ENCODE peak calls at places on chromosomes 7 and 10, in eight cellular contexts. One of them, this sample, is unnamed.

GRCh38 chr10:74255214-74255613 is 104.2 kb downstream of the ADK start:
- DNase-seq in GM12865: peak; percentile 18
- DNase-seq in Calu3: peak; percentile 10
- DNase-seq in Peyer's patch: no peak
- DNase-seq in heart right ventricle: no peak
- DNase-seq in tibial nerve: no peak
- DNase-seq in upper lobe of right lung: no peak
- DNase-seq in mesothelial cell of epicardium: no peak
- DNase-seq in this sample: no peak

GRCh38 chr10:83677795-83678194 is 461.5 kb upstream of the GHITM start:
- DNase-seq in Calu3: no peak
- DNase-seq in tibial nerve: no peak
- DNase-seq in upper lobe of right lung: no peak
- DNase-seq in mesothelial cell of epicardium: no peak
- DNase-seq in heart right ventricle: no peak
- DNase-seq in Peyer's patch: no peak
- DNase-seq in GM12865: peak; percentile 73
- DNase-seq in this sample: no peak

GRCh38 chr7:73905360-73905759 is 44.4 kb downstream of the TMEM270 start:
- DNase-seq in heart right ventricle: no peak
- DNase-seq in tibial nerve: no peak
- DNase-seq in Peyer's patch: no peak
- DNase-seq in upper lobe of right lung: peak; percentile 61
- DNase-seq in Calu3: no peak
- DNase-seq in mesothelial cell of epicardium: no peak
- DNase-seq in GM12865: no peak
- DNase-seq in this sample: no peak

GRCh38 chr7:41107938-41108448 is 594.9 kb downstream of the INHBA start:
- DNase-seq in tibial nerve: no peak
- DNase-seq in mesothelial cell of epicardium: no peak
- DNase-seq in Peyer's patch: no peak
- DNase-seq in Calu3: no peak
- DNase-seq in heart right ventricle: no peak
- DNase-seq in GM12865: peak; percentile 22
- DNase-seq in upper lobe of right lung: no peak
- DNase-seq in this sample: no peak

GRCh38 chr7:155234950-155235789 is 62.5 kb upstream of the INSIG1 start:
- DNase-seq in GM12865: no peak
- DNase-seq in mesothelial cell of epicardium: no peak
- DNase-seq in upper lobe of right lung: no peak
- DNase-seq in heart right ventricle: no peak
- DNase-seq in Peyer's patch: no peak
- DNase-seq in tibial nerve: no peak
- DNase-seq in Calu3: peak; percentile 59
- DNase-seq in this sample: no peak

GRCh38 chr10:44935201-44935960 is 24.2 kb upstream of the RASSF4 start:
- DNase-seq in mesothelial cell of epicardium: no peak
- DNase-seq in tibial nerve: peak; percentile 63
- DNase-seq in Peyer's patch: peak; percentile 15
- DNase-seq in upper lobe of right lung: no peak
- DNase-seq in Calu3: peak; percentile 50
- DNase-seq in GM12865: no peak
- DNase-seq in heart right ventricle: peak; percentile 70
- DNase-seq in this sample: no peak

GRCh38 chr10:48604408-48605263 is at the start of gene ARHGAP22:
- DNase-seq in upper lobe of right lung: peak; percentile 79
- DNase-seq in Peyer's patch: peak; percentile 40
- DNase-seq in tibial nerve: peak; percentile 32
- DNase-seq in mesothelial cell of epicardium: no peak
- DNase-seq in Calu3: peak; percentile 27
- DNase-seq in heart right ventricle: peak; percentile 42
- DNase-seq in GM12865: peak; percentile 31
- DNase-seq in this sample: peak; percentile 76

GRCh38 chr10:34141032-34141431 is 674.1 kb downstream of the PARD3 start:
- DNase-seq in mesothelial cell of epicardium: no peak
- DNase-seq in GM12865: no peak
- DNase-seq in upper lobe of right lung: no peak
- DNase-seq in tibial nerve: no peak
- DNase-seq in heart right ventricle: no peak
- DNase-seq in Peyer's patch: no peak
- DNase-seq in Calu3: no peak
- DNase-seq in this sample: no peak

GRCh38 chr10:119401671-119402395 is 140.7 kb downstream of the RGS10 start:
- DNase-seq in Calu3: no peak
- DNase-seq in Peyer's patch: no peak
- DNase-seq in tibial nerve: peak; percentile 82
- DNase-seq in heart right ventricle: peak; percentile 82
- DNase-seq in upper lobe of right lung: no peak
- DNase-seq in mesothelial cell of epicardium: no peak
- DNase-seq in GM12865: no peak
- DNase-seq in this sample: peak; percentile 84

GRCh38 chr10:72310241-72310633 is 36.5 kb downstream of the DDIT4 start:
- DNase-seq in Peyer's patch: no peak
- DNase-seq in Calu3: peak; percentile 50
- DNase-seq in heart right ventricle: no peak
- DNase-seq in upper lobe of right lung: no peak
- DNase-seq in GM12865: no peak
- DNase-seq in tibial nerve: no peak
- DNase-seq in mesothelial cell of epicardium: no peak
- DNase-seq in this sample: no peak

GRCh38 chr10:809671-810350 is 120.3 kb upstream of the DIP2C start:
- DNase-seq in heart right ventricle: peak; percentile 75
- DNase-seq in tibial nerve: no peak
- DNase-seq in Calu3: no peak
- DNase-seq in mesothelial cell of epicardium: no peak
- DNase-seq in Peyer's patch: no peak
- DNase-seq in upper lobe of right lung: no peak
- DNase-seq in GM12865: no peak
- DNase-seq in this sample: no peak

GRCh38 chr7:25009271-25009670 is 29.3 kb upstream of the OSBPL3 start:
- DNase-seq in Peyer's patch: no peak
- DNase-seq in Calu3: no peak
- DNase-seq in tibial nerve: no peak
- DNase-seq in upper lobe of right lung: no peak
- DNase-seq in mesothelial cell of epicardium: no peak
- DNase-seq in heart right ventricle: no peak
- DNase-seq in GM12865: no peak
- DNase-seq in this sample: no peak

GRCh38 chr10:62527019-62527827 is 153.1 kb downstream of the ZNF365 start:
- DNase-seq in Peyer's patch: peak; percentile 78
- DNase-seq in upper lobe of right lung: no peak
- DNase-seq in mesothelial cell of epicardium: no peak
- DNase-seq in tibial nerve: no peak
- DNase-seq in Calu3: no peak
- DNase-seq in GM12865: peak; percentile 89
- DNase-seq in heart right ventricle: no peak
- DNase-seq in this sample: no peak

GRCh38 chr10:131107970-131108369 is 203.6 kb downstream of the TCERG1L start:
- DNase-seq in GM12865: no peak
- DNase-seq in Calu3: no peak
- DNase-seq in Peyer's patch: no peak
- DNase-seq in upper lobe of right lung: no peak
- DNase-seq in heart right ventricle: no peak
- DNase-seq in mesothelial cell of epicardium: no peak
- DNase-seq in tibial nerve: no peak
- DNase-seq in this sample: no peak

GRCh38 chr10:128727114-128727513 is 600.9 kb upstream of the MKI67 start:
- DNase-seq in upper lobe of right lung: no peak
- DNase-seq in Peyer's patch: no peak
- DNase-seq in heart right ventricle: no peak
- DNase-seq in mesothelial cell of epicardium: no peak
- DNase-seq in Calu3: no peak
- DNase-seq in tibial nerve: no peak
- DNase-seq in GM12865: no peak
- DNase-seq in this sample: no peak

GRCh38 chr10:129705676-129706075 is 238.6 kb downstream of the MGMT start:
- DNase-seq in GM12865: no peak
- DNase-seq in Peyer's patch: no peak
- DNase-seq in heart right ventricle: no peak
- DNase-seq in mesothelial cell of epicardium: no peak
- DNase-seq in tibial nerve: no peak
- DNase-seq in Calu3: no peak
- DNase-seq in upper lobe of right lung: no peak
- DNase-seq in this sample: no peak

GRCh38 chr7:44638611-44639557 is 32.5 kb downstream of the OGDH start:
- DNase-seq in GM12865: peak; percentile 95
- DNase-seq in Peyer's patch: peak; percentile 91
- DNase-seq in upper lobe of right lung: peak; percentile 82
- DNase-seq in tibial nerve: peak; percentile 45
- DNase-seq in mesothelial cell of epicardium: no peak
- DNase-seq in heart right ventricle: peak; percentile 54
- DNase-seq in Calu3: peak; percentile 97
- DNase-seq in this sample: peak; percentile 95

GRCh38 chr7:151124899-151125399 is 38.7 kb downstream of the AGAP3 start:
- DNase-seq in GM12865: no peak
- DNase-seq in heart right ventricle: no peak
- DNase-seq in upper lobe of right lung: no peak
- DNase-seq in Peyer's patch: no peak
- DNase-seq in mesothelial cell of epicardium: no peak
- DNase-seq in tibial nerve: no peak
- DNase-seq in Calu3: no peak
- DNase-seq in this sample: no peak

GRCh38 chr7:151125459-151125834 is 39.2 kb downstream of the AGAP3 start:
- DNase-seq in Calu3: no peak
- DNase-seq in mesothelial cell of epicardium: no peak
- DNase-seq in upper lobe of right lung: no peak
- DNase-seq in GM12865: no peak
- DNase-seq in Peyer's patch: no peak
- DNase-seq in tibial nerve: no peak
- DNase-seq in heart right ventricle: peak; percentile 50
- DNase-seq in this sample: no peak

GRCh38 chr7:151122794-151123484 is 36.7 kb downstream of the AGAP3 start:
- DNase-seq in mesothelial cell of epicardium: no peak
- DNase-seq in heart right ventricle: no peak
- DNase-seq in Peyer's patch: no peak
- DNase-seq in GM12865: no peak
- DNase-seq in Calu3: no peak
- DNase-seq in tibial nerve: no peak
- DNase-seq in upper lobe of right lung: no peak
- DNase-seq in this sample: no peak

GRCh38 chr7:151123485-151124204 is 37.4 kb downstream of the AGAP3 start:
- DNase-seq in GM12865: peak; percentile 81
- DNase-seq in Peyer's patch: peak; percentile 67
- DNase-seq in heart right ventricle: peak; percentile 88
- DNase-seq in Calu3: peak; percentile 90
- DNase-seq in tibial nerve: peak; percentile 61
- DNase-seq in mesothelial cell of epicardium: peak; percentile 79
- DNase-seq in upper lobe of right lung: peak; percentile 89
- DNase-seq in this sample: peak; percentile 75

GRCh38 chr7:151124205-151124880 is 38.1 kb downstream of the AGAP3 start:
- DNase-seq in GM12865: no peak
- DNase-seq in heart right ventricle: no peak
- DNase-seq in tibial nerve: no peak
- DNase-seq in mesothelial cell of epicardium: no peak
- DNase-seq in Calu3: no peak
- DNase-seq in Peyer's patch: no peak
- DNase-seq in upper lobe of right lung: no peak
- DNase-seq in this sample: no peak
- TF ChIP-seq CTCF in GM12865: no peak
- TF ChIP-seq CTCF in heart right ventricle: no peak
- TF ChIP-seq CTCF in tibial nerve: no peak
- TF ChIP-seq CTCF in mesothelial cell of epicardium: no peak
- TF ChIP-seq CTCF in Calu3: no peak
- TF ChIP-seq CTCF in Peyer's patch: no peak
- TF ChIP-seq CTCF in upper lobe of right lung: no peak
- TF ChIP-seq CTCF in this sample: peak; percentile 46

DNA sequence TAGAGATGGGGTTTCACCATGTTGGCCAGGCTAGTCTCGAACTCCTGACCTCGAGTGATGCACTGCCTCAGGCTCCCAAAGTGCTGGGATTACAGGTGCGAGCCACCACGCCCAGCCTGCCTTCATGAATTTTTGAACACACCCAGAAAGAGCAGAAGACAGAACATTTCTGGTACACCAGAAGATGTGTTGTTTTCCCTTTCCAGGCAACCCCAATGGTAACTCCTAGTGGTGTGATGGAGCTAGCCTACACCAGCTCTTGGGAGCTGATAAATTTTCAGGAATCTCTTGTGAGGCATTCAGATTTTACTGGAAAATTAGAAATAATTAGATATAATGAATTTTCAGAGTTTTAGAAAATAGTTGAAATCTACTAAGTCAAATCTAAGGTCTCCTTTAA is 904 bp upstream of the CCDC7 start:
- DNase-seq in GM12865: peak; percentile 4
- DNase-seq in mesothelial cell of epicardium: no peak
- DNase-seq in tibial nerve: no peak
- DNase-seq in upper lobe of right lung: no peak
- DNase-seq in Peyer's patch: no peak
- DNase-seq in heart right ventricle: no peak
- DNase-seq in Calu3: no peak
- DNase-seq in this sample: no peak
- TF ChIP-seq CTCF in GM12865: no peak
- TF ChIP-seq CTCF in mesothelial cell of epicardium: no peak
- TF ChIP-seq CTCF in tibial nerve: no peak
- TF ChIP-seq CTCF in upper lobe of right lung: no peak
- TF ChIP-seq CTCF in Peyer's patch: no peak
- TF ChIP-seq CTCF in heart right ventricle: no peak
- TF ChIP-seq CTCF in Calu3: no peak
- TF ChIP-seq CTCF in this sample: no peak

DNA sequence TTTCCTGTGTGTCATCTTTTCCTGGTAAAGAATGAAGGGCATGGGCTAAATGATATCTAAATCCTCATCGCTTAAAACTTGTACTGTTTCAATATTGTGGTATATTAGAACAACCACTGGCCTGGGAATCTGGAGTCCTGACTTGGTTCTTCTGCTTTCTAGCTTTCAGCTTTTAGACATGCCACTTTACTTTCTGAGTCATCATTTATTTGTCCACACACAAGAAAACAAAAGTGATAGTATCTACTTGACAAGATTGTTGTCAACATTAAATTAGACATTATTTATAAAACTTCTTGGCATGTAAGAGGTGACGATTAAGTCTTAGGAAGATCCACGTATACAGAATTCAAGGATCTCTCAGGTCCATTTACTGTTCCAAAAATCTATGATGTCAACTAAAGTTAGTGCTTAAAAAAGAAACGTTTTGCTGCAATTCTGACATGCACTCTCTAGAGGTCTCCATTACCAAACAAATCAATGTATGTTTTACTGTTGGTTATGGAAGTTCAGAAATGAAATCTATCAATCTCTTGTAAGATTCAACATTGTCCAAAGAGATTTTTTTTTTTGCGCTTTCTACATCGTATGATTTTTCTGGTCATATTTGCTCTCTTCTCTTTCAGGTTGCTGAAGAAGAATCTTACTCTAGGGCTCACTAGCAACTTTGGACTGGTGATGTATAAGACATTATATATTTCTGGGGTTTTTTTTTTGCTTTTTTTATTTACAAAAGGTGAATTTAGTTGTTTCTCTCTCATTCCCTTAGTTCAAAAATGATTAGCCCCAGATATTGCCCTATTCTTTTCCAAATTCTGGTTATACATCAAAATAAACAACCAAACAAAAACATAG is 53.6 kb upstream of the DYNC1I1 start:
- DNase-seq in upper lobe of right lung: no peak
- DNase-seq in Calu3: no peak
- DNase-seq in tibial nerve: no peak
- DNase-seq in heart right ventricle: no peak
- DNase-seq in Peyer's patch: no peak
- DNase-seq in GM12865: peak; percentile 17
- DNase-seq in mesothelial cell of epicardium: no peak
- DNase-seq in this sample: no peak
- TF ChIP-seq CTCF in upper lobe of right lung: peak; percentile 29
- TF ChIP-seq CTCF in Calu3: no peak
- TF ChIP-seq CTCF in tibial nerve: peak; percentile 19
- TF ChIP-seq CTCF in heart right ventricle: peak; percentile 53
- TF ChIP-seq CTCF in Peyer's patch: no peak
- TF ChIP-seq CTCF in GM12865: peak; percentile 28
- TF ChIP-seq CTCF in mesothelial cell of epicardium: no peak
- TF ChIP-seq CTCF in this sample: peak; percentile 7

GRCh38 chr10:117477961-117478670 is 64.4 kb upstream of the EMX2 start:
- DNase-seq in heart right ventricle: no peak
- DNase-seq in mesothelial cell of epicardium: no peak
- DNase-seq in GM12865: no peak
- DNase-seq in Peyer's patch: no peak
- DNase-seq in upper lobe of right lung: no peak
- DNase-seq in Calu3: no peak
- DNase-seq in tibial nerve: no peak
- DNase-seq in this sample: no peak
- TF ChIP-seq CTCF in heart right ventricle: no peak
- TF ChIP-seq CTCF in mesothelial cell of epicardium: no peak
- TF ChIP-seq CTCF in GM12865: no peak
- TF ChIP-seq CTCF in Peyer's patch: peak; percentile 11
- TF ChIP-seq CTCF in upper lobe of right lung: peak; percentile 9
- TF ChIP-seq CTCF in Calu3: no peak
- TF ChIP-seq CTCF in tibial nerve: no peak
- TF ChIP-seq CTCF in this sample: no peak